ENCODE peak calls at places on chromosomes 6 and 20, in seven cellular contexts. M is PC-9, W is fibroblast of lung, O is pancreas, F is colonic mucosa, P is RWPE2, E is NT2/D1. S is an unnamed sample. For H3K4me1, the result is how much of the 10 kb centered on the place peaks cover.

GRCh38 chr20:62050166-62051120 is 15.2 kb downstream of the TAF4 start:
- DNase-seq in F (no peak), M (no peak), W (no peak), O (peak), P (peak), E (no peak), S (no peak)

GRCh38 chr6:62707156-62707555 is 421.1 kb upstream of the KHDRBS2 start:
- DNase-seq in M (no peak), P (no peak), W (no peak), F (no peak), E (no peak), O (no peak), S (no peak)

GRCh38 chr20:40691566-40692239 is 2.7 kb upstream of the MAFB start:
- DNase-seq in F (no peak), M (no peak), P (peak), E (no peak), W (no peak), O (no peak), S (no peak)

GRCh38 chr20:62860924-62861691 is 514 bp downstream of the TCFL5 start:
- DNase-seq in O (peak), W (peak), M (peak), E (no peak), F (no peak), P (peak), S (no peak)

GRCh38 chr6:14838041-14838596 is 407.8 kb upstream of the JARID2 start:
- DNase-seq in W (peak), O (no peak), P (no peak), E (no peak), M (no peak), F (no peak), S (no peak)

GRCh38 chr6:109252261-109253041 is 129.8 kb downstream of the CD164 start:
- DNase-seq in W (no peak), F (no peak), M (no peak), E (no peak), O (no peak), P (no peak), S (no peak)

GRCh38 chr6:105178110-105178509 is 1.7 kb downstream of the POPDC3 start:
- DNase-seq in E (no peak), O (no peak), M (no peak), F (no peak), P (no peak), W (peak), S (peak)

GRCh38 chr20:5268449-5268848 is 48.3 kb downstream of the PROKR2 start:
- DNase-seq in M (no peak), P (no peak), W (no peak), F (no peak), O (no peak), E (no peak), S (peak)

GRCh38 chr20:62861732-62862336 is at the start of gene TCFL5:
- DNase-seq in F (peak), W (peak), M (peak), E (peak), P (peak), O (peak), S (peak)

GRCh38 chr20:8330785-8331699 is 199.0 kb downstream of the PLCB1 start:
- DNase-seq in O (no peak), M (no peak), F (no peak), E (no peak), P (no peak), W (peak), S (no peak)

GRCh38 chr20:2341336-2341735 is 39.4 kb upstream of the TGM6 start:
- DNase-seq in F (no peak), M (no peak), W (no peak), E (no peak), O (no peak), P (no peak), S (no peak)

GRCh38 chr6:40587240-40588069 is at the start of gene LRFN2:
- DNase-seq in W (peak), F (peak), P (peak), O (peak), M (peak), E (peak), S (peak)

GRCh38 chr6:37535701-37536461 is 36.2 kb upstream of the CCDC167 start:
- DNase-seq in E (no peak), W (no peak), F (no peak), P (no peak), O (peak), M (peak), S (peak)

GRCh38 chr20:58237318-58238182 is 9.1 kb upstream of the ANKRD60 start:
- DNase-seq in P (no peak), O (no peak), F (peak), W (peak), E (no peak), M (no peak), S (no peak)

GRCh38 chr6:67666177-67666964 is 968.7 kb upstream of the ADGRB3 start:
- DNase-seq in O (no peak), P (no peak), E (no peak), W (peak), M (no peak), F (no peak), S (no peak)

GRCh38 chr6:136783495-136784270 is 8.6 kb downstream of the MAP3K5 start:
- DNase-seq in W (no peak), F (peak), M (no peak), E (no peak), P (no peak), O (no peak), S (no peak)
- H3K4me1 ChIP-seq in W (under half), F (under half), M (half or more), E (under half), P (under half), O (under half), S (under half)

GRCh38 chr6:96816182-96816888 is 20.9 kb downstream of the GPR63 start:
- DNase-seq in E (no peak), P (no peak), F (no peak), M (no peak), W (peak), O (no peak), S (no peak)

GRCh38 chr6:96812077-96812703 is 25.1 kb downstream of the GPR63 start:
- DNase-seq in E (no peak), P (no peak), F (no peak), O (no peak), W (peak), M (no peak), S (no peak)

GRCh38 chr6:96811136-96811535 is 26.1 kb downstream of the GPR63 start:
- DNase-seq in P (no peak), F (no peak), O (no peak), M (no peak), W (peak), E (no peak), S (no peak)

GRCh38 chr6:96811670-96812069 is 25.6 kb downstream of the GPR63 start:
- DNase-seq in O (no peak), E (no peak), M (no peak), W (no peak), F (no peak), P (no peak), S (no peak)

GRCh38 chr6:96814581-96814980 is 22.7 kb downstream of the GPR63 start:
- DNase-seq in M (no peak), O (no peak), P (no peak), E (no peak), F (no peak), W (no peak), S (no peak)
- H3K4me3 ChIP-seq in M (no peak), O (no peak), P (no peak), E (no peak), F (no peak), W (no peak), S (no peak)

DNA sequence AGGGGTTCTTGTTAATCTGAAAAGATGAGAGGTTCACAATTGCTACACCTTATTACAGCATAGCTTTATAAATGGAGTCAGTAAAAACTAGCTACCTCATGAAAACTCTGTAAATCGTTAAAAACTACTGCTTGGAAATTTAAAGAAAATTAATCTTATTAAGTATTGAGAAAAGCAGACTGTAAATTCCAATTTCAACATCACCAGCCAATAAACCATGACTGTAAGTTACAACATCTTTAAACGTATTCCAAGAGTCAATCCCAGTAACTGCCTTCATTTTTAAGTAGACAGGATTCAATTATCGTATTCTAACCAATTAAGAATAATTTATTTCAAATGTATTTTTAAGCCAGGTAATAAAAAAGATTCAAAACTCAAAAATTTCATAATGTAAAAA is 70.3 kb downstream of the ATG5 start:
- DNase-seq in W (no peak), F (no peak), P (no peak), O (no peak), M (no peak), E (no peak), S (no peak)
- H3K4me1 ChIP-seq in W (under half), F (under half), P (half or more), O (under half), M (under half), E (under half), S (half or more)

GRCh38 chr20:655730-656624 is 3.0 kb upstream of the SRXN1 start:
- DNase-seq in M (no peak), F (no peak), E (no peak), O (no peak), P (no peak), W (no peak), S (no peak)

GRCh38 chr20:652611-653109 is 340 bp downstream of the SRXN1 start:
- DNase-seq in P (no peak), O (no peak), F (peak), E (no peak), W (peak), M (no peak), S (peak)

GRCh38 chr20:653590-654426 is 808 bp upstream of the SRXN1 start:
- DNase-seq in W (no peak), E (no peak), F (peak), O (no peak), M (no peak), P (no peak), S (no peak)

GRCh38 chr20:653110-653589 is at the start of gene SRXN1:
- DNase-seq in F (peak), P (peak), M (peak), E (peak), W (peak), O (peak), S (peak)

DNA sequence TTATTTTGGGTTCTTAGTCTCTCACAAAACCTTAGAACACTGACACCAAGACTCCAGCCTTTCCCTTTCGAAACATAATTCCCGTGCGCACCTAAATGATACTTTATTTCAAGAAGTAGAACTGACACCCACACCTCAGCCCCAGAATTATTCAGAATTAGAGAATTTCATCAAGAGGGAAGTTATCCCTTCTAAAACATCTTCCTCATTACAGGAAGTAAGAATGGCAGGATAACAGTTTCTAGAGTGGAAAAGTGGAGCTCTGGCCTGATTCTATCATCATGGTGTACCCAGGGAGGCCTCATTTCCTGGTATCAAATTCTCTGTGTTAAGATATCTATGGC is 1.4 kb upstream of the SRXN1 start:
- DNase-seq in M (no peak), O (no peak), F (no peak), P (no peak), W (no peak), E (no peak), S (no peak)
- H3K4me3 ChIP-seq in M (peak), O (no peak), F (no peak), P (no peak), W (no peak), E (no peak), S (no peak)

GRCh38 chr6:3379482-3380060 is 77.3 kb downstream of the SLC22A23 start:
- DNase-seq in P (no peak), F (no peak), O (no peak), W (peak), E (no peak), M (no peak), S (no peak)

GRCh38 chr6:3377536-3378397 is 79.1 kb downstream of the SLC22A23 start:
- DNase-seq in O (no peak), P (no peak), E (no peak), F (no peak), M (peak), W (peak), S (peak)

GRCh38 chr6:3381233-3382065 is 75.4 kb downstream of the SLC22A23 start:
- DNase-seq in O (no peak), W (peak), P (no peak), F (no peak), E (no peak), M (no peak), S (no peak)

GRCh38 chr6:3382399-3383279 is 74.2 kb downstream of the SLC22A23 start:
- DNase-seq in M (peak), F (peak), W (peak), P (no peak), E (no peak), O (no peak), S (peak)

DNA sequence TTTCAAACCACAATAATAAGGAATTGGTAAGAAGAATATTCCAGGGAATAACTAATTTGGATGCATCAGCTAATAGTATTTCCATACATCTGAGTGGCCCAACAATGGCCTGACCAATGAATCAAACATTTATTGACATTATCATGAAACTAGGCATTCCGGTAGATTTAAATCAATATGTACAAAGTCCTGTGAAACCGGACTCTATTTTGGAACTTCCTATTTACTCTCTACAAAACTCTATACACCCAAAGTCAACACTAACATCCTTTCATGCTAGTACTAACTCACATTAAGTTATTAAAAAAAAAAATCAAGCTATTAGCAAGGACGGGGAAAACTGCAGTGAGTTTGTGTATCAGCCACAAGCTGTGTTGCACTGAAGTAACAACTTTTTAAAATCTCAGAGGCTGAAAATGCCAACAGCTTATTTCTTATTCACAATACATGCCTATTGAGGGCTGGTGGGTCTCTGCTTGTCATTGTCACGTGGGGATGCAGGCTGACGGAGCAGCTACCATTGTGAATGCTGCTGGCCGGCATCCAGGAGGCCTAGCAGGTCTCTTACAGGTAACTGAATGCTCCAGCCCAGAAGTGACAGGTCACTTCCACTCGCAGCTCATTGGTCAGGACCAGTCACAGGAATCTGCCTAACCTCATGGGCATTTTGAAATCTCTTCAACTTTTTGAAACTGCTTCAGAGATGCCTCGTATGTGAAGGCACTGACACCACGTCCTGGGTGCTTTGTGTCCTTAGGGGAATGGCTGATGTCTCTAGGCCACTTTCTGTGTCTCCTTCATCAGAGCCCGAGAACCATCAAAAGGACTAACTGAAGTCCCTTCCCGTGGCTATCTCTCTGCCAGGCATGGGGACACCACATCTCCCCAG is 76.3 kb downstream of the SLC22A23 start:
- DNase-seq in M (no peak), E (no peak), O (peak), P (no peak), F (no peak), W (no peak), S (no peak)
- H3K4me1 ChIP-seq in M (under half), E (under half), O (under half), P (under half), F (under half), W (under half), S (under half)

DNA sequence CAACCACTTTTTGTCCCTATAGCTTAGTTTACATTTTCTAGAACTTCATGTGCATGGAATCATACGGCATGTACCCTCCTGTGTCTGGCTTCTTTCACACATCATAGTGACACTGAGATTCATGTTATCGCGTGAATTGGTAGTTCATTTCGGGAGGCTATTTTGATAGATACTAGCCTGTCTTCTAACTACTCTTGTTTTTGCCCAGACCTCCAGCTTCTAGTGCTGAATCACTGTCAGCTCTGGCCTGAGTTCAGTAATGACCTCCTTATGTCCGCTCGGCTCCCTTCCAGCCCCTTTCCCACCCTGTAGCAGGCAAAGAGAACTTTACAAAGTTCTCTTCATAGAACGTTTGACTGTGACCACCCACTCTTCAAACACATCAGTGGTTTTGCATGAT is 14.1 kb downstream of the MYBL2 start:
- DNase-seq in O (no peak), M (no peak), P (no peak), F (no peak), E (no peak), W (no peak), S (no peak)
- H3K4me3 ChIP-seq in O (no peak), M (no peak), P (no peak), F (no peak), E (no peak), W (no peak), S (no peak)

GRCh38 chr6:147003186-147003585 is 201.0 kb upstream of the STXBP5 start:
- DNase-seq in P (no peak), O (no peak), M (no peak), F (no peak), W (no peak), E (no peak), S (no peak)

GRCh38 chr6:147001621-147002020 is 202.6 kb upstream of the STXBP5 start:
- DNase-seq in F (no peak), E (no peak), O (no peak), P (no peak), W (no peak), M (no peak), S (peak)

GRCh38 chr6:146997062-146997461 is 207.2 kb upstream of the STXBP5 start:
- DNase-seq in M (no peak), W (peak), E (no peak), P (no peak), O (no peak), F (no peak), S (peak)

GRCh38 chr6:147000545-147001488 is 203.4 kb upstream of the STXBP5 start:
- DNase-seq in F (no peak), M (no peak), E (no peak), P (no peak), W (peak), O (no peak), S (no peak)

GRCh38 chr6:146999766-147000165 is 204.5 kb upstream of the STXBP5 start:
- DNase-seq in P (no peak), E (no peak), F (no peak), W (no peak), O (no peak), M (no peak), S (no peak)
- H3K4me1 ChIP-seq in P (under half), E (under half), F (under half), W (under half), O (under half), M (under half), S (under half)

S was measured in mammary epithelial cell.